ENCODE peak calls at places on chromosomes 1 and 21, in nine cellular contexts. One of them, this sample, is unnamed.

GRCh38 chr21:42556960-42557359 is 43.3 kb downstream of the SLC37A1 start:
- DNase-seq in cardiac fibroblast: no peak
- DNase-seq in central memory CD4-positive, alpha-beta T cell: no peak
- DNase-seq in A549: no peak
- DNase-seq in GF-D8: no peak
- DNase-seq in stimulated activated CD8-positive, alpha-beta memory T cell treated with anti-CD3 and anti-CD28 coated beads, Interleukin-4, amount 100 ng/mL, for 24 hours: no peak
- DNase-seq in stomach: no peak
- DNase-seq in Daoy: no peak
- DNase-seq in ELR: no peak
- DNase-seq in this sample: peak; percentile 63

GRCh38 chr1:213053455-213053854 is 2.4 kb downstream of the RPS6KC1 start:
- DNase-seq in A549: no peak
- DNase-seq in central memory CD4-positive, alpha-beta T cell: no peak
- DNase-seq in Daoy: no peak
- DNase-seq in cardiac fibroblast: no peak
- DNase-seq in ELR: no peak
- DNase-seq in GF-D8: no peak
- DNase-seq in stomach: no peak
- DNase-seq in stimulated activated CD8-positive, alpha-beta memory T cell treated with anti-CD3 and anti-CD28 coated beads, Interleukin-4, amount 100 ng/mL, for 24 hours: no peak
- DNase-seq in this sample: no peak

GRCh38 chr1:31639543-31639942 is 5.1 kb downstream of the PEF1 start:
- DNase-seq in cardiac fibroblast: peak; percentile 86
- DNase-seq in central memory CD4-positive, alpha-beta T cell: no peak
- DNase-seq in ELR: peak; percentile 73
- DNase-seq in GF-D8: peak; percentile 10
- DNase-seq in A549: no peak
- DNase-seq in Daoy: no peak
- DNase-seq in stimulated activated CD8-positive, alpha-beta memory T cell treated with anti-CD3 and anti-CD28 coated beads, Interleukin-4, amount 100 ng/mL, for 24 hours: no peak
- DNase-seq in stomach: no peak
- DNase-seq in this sample: no peak

GRCh38 chr1:169995993-169996392 is 78.5 kb downstream of the KIFAP3 start:
- DNase-seq in cardiac fibroblast: no peak
- DNase-seq in ELR: no peak
- DNase-seq in stomach: no peak
- DNase-seq in central memory CD4-positive, alpha-beta T cell: no peak
- DNase-seq in stimulated activated CD8-positive, alpha-beta memory T cell treated with anti-CD3 and anti-CD28 coated beads, Interleukin-4, amount 100 ng/mL, for 24 hours: no peak
- DNase-seq in Daoy: no peak
- DNase-seq in A549: no peak
- DNase-seq in GF-D8: no peak
- DNase-seq in this sample: no peak

GRCh38 chr1:219938706-219939105 is 10.3 kb upstream of the SLC30A10 start:
- DNase-seq in A549: no peak
- DNase-seq in stomach: no peak
- DNase-seq in central memory CD4-positive, alpha-beta T cell: no peak
- DNase-seq in GF-D8: no peak
- DNase-seq in stimulated activated CD8-positive, alpha-beta memory T cell treated with anti-CD3 and anti-CD28 coated beads, Interleukin-4, amount 100 ng/mL, for 24 hours: no peak
- DNase-seq in ELR: peak; percentile 32
- DNase-seq in cardiac fibroblast: no peak
- DNase-seq in Daoy: peak; percentile 68
- DNase-seq in this sample: no peak

GRCh38 chr1:10865518-10866313 is 69.3 kb upstream of the CASZ1 start:
- DNase-seq in central memory CD4-positive, alpha-beta T cell: no peak
- DNase-seq in A549: no peak
- DNase-seq in Daoy: no peak
- DNase-seq in stomach: no peak
- DNase-seq in GF-D8: no peak
- DNase-seq in cardiac fibroblast: no peak
- DNase-seq in ELR: no peak
- DNase-seq in stimulated activated CD8-positive, alpha-beta memory T cell treated with anti-CD3 and anti-CD28 coated beads, Interleukin-4, amount 100 ng/mL, for 24 hours: no peak
- DNase-seq in this sample: no peak

GRCh38 chr1:246579818-246580217 is 13.6 kb downstream of the CNST start:
- DNase-seq in central memory CD4-positive, alpha-beta T cell: no peak
- DNase-seq in stomach: no peak
- DNase-seq in stimulated activated CD8-positive, alpha-beta memory T cell treated with anti-CD3 and anti-CD28 coated beads, Interleukin-4, amount 100 ng/mL, for 24 hours: no peak
- DNase-seq in Daoy: no peak
- DNase-seq in ELR: no peak
- DNase-seq in A549: no peak
- DNase-seq in cardiac fibroblast: no peak
- DNase-seq in GF-D8: peak; percentile 23
- DNase-seq in this sample: no peak

GRCh38 chr1:168623838-168624237 is 47.4 kb downstream of the XCL1 start:
- DNase-seq in GF-D8: no peak
- DNase-seq in Daoy: no peak
- DNase-seq in cardiac fibroblast: no peak
- DNase-seq in stimulated activated CD8-positive, alpha-beta memory T cell treated with anti-CD3 and anti-CD28 coated beads, Interleukin-4, amount 100 ng/mL, for 24 hours: no peak
- DNase-seq in A549: no peak
- DNase-seq in ELR: no peak
- DNase-seq in central memory CD4-positive, alpha-beta T cell: no peak
- DNase-seq in stomach: no peak
- DNase-seq in this sample: no peak

GRCh38 chr1:224542783-224543440 is 73.2 kb upstream of the CNIH3 start:
- DNase-seq in cardiac fibroblast: peak; percentile 96
- DNase-seq in ELR: peak; percentile 100
- DNase-seq in stomach: no peak
- DNase-seq in Daoy: peak; percentile 96
- DNase-seq in stimulated activated CD8-positive, alpha-beta memory T cell treated with anti-CD3 and anti-CD28 coated beads, Interleukin-4, amount 100 ng/mL, for 24 hours: no peak
- DNase-seq in A549: peak; percentile 28
- DNase-seq in GF-D8: no peak
- DNase-seq in central memory CD4-positive, alpha-beta T cell: peak; percentile 10
- DNase-seq in this sample: peak; percentile 83

GRCh38 chr1:88800382-88801051 is 90.8 kb downstream of the GTF2B start:
- DNase-seq in cardiac fibroblast: peak; percentile 70
- DNase-seq in A549: peak; percentile 41
- DNase-seq in central memory CD4-positive, alpha-beta T cell: peak; percentile 29
- DNase-seq in ELR: peak; percentile 72
- DNase-seq in Daoy: peak; percentile 49
- DNase-seq in stomach: no peak
- DNase-seq in GF-D8: no peak
- DNase-seq in stimulated activated CD8-positive, alpha-beta memory T cell treated with anti-CD3 and anti-CD28 coated beads, Interleukin-4, amount 100 ng/mL, for 24 hours: no peak
- DNase-seq in this sample: no peak

GRCh38 chr21:38875694-38876492 is 70.2 kb downstream of the ETS2 start:
- DNase-seq in Daoy: peak; percentile 49
- DNase-seq in A549: no peak
- DNase-seq in central memory CD4-positive, alpha-beta T cell: no peak
- DNase-seq in ELR: peak; percentile 20
- DNase-seq in stimulated activated CD8-positive, alpha-beta memory T cell treated with anti-CD3 and anti-CD28 coated beads, Interleukin-4, amount 100 ng/mL, for 24 hours: no peak
- DNase-seq in stomach: no peak
- DNase-seq in GF-D8: no peak
- DNase-seq in cardiac fibroblast: peak; percentile 67
- DNase-seq in this sample: no peak

GRCh38 chr1:6935379-6936307 is 150.4 kb downstream of the CAMTA1 start:
- DNase-seq in cardiac fibroblast: no peak
- DNase-seq in ELR: no peak
- DNase-seq in A549: no peak
- DNase-seq in stomach: no peak
- DNase-seq in GF-D8: no peak
- DNase-seq in central memory CD4-positive, alpha-beta T cell: no peak
- DNase-seq in Daoy: no peak
- DNase-seq in stimulated activated CD8-positive, alpha-beta memory T cell treated with anti-CD3 and anti-CD28 coated beads, Interleukin-4, amount 100 ng/mL, for 24 hours: no peak
- DNase-seq in this sample: no peak

GRCh38 chr1:95793893-95794292 is 559.9 kb downstream of the RWDD3 start:
- DNase-seq in central memory CD4-positive, alpha-beta T cell: no peak
- DNase-seq in ELR: peak; percentile 19
- DNase-seq in GF-D8: no peak
- DNase-seq in stimulated activated CD8-positive, alpha-beta memory T cell treated with anti-CD3 and anti-CD28 coated beads, Interleukin-4, amount 100 ng/mL, for 24 hours: no peak
- DNase-seq in stomach: no peak
- DNase-seq in cardiac fibroblast: no peak
- DNase-seq in A549: peak; percentile 2
- DNase-seq in Daoy: no peak
- DNase-seq in this sample: peak; percentile 57

GRCh38 chr1:116164890-116165176 is 53.6 kb downstream of the MAB21L3 start:
- DNase-seq in stimulated activated CD8-positive, alpha-beta memory T cell treated with anti-CD3 and anti-CD28 coated beads, Interleukin-4, amount 100 ng/mL, for 24 hours: no peak
- DNase-seq in ELR: no peak
- DNase-seq in cardiac fibroblast: no peak
- DNase-seq in A549: no peak
- DNase-seq in Daoy: no peak
- DNase-seq in stomach: no peak
- DNase-seq in GF-D8: no peak
- DNase-seq in central memory CD4-positive, alpha-beta T cell: no peak
- DNase-seq in this sample: no peak